ENCODE peak calls at places on chromosome 19, in four cellular contexts. One of them, this sample, is unnamed.

GRCh38 chr19:30862876-30863275 is 486.4 kb downstream of the TSHZ3 start:
- DNase-seq in neuronal stem cell: no peak
- DNase-seq in CD8-positive, alpha-beta T cell: no peak
- DNase-seq in BJ: no peak
- DNase-seq in this sample: no peak

GRCh38 chr19:23287620-23288019 is 37.4 kb upstream of the ZNF724 start:
- DNase-seq in CD8-positive, alpha-beta T cell: no peak
- DNase-seq in BJ: no peak
- DNase-seq in neuronal stem cell: no peak
- DNase-seq in this sample: no peak

GRCh38 chr19:12985049-12985776 is 10.1 kb upstream of the NFIX start:
- DNase-seq in neuronal stem cell: no peak
- DNase-seq in BJ: no peak
- DNase-seq in CD8-positive, alpha-beta T cell: no peak
- DNase-seq in this sample: no peak

GRCh38 chr19:21677696-21678418 is 89.5 kb downstream of the ZNF100 start:
- DNase-seq in neuronal stem cell: no peak
- DNase-seq in BJ: no peak
- DNase-seq in CD8-positive, alpha-beta T cell: no peak
- DNase-seq in this sample: no peak

GRCh38 chr19:5697890-5698634 is 8.0 kb downstream of the RPL36 start:
- DNase-seq in BJ: no peak
- DNase-seq in CD8-positive, alpha-beta T cell: no peak
- DNase-seq in neuronal stem cell: no peak
- DNase-seq in this sample: no peak

GRCh38 chr19:45070861-45071544 is 5.3 kb downstream of the ZNF296 start:
- DNase-seq in CD8-positive, alpha-beta T cell: no peak
- DNase-seq in BJ: no peak
- DNase-seq in neuronal stem cell: no peak
- DNase-seq in this sample: no peak

GRCh38 chr19:30117636-30118145 is 175.7 kb downstream of the URI1 start:
- DNase-seq in BJ: no peak
- DNase-seq in neuronal stem cell: no peak
- DNase-seq in CD8-positive, alpha-beta T cell: no peak
- DNase-seq in this sample: no peak

GRCh38 chr19:31678421-31678820 is 329.2 kb upstream of the TSHZ3 start:
- DNase-seq in neuronal stem cell: no peak
- DNase-seq in BJ: no peak
- DNase-seq in CD8-positive, alpha-beta T cell: no peak
- DNase-seq in this sample: no peak

GRCh38 chr19:12723643-12724426 is at the start of gene TNPO2:
- DNase-seq in BJ: no peak
- DNase-seq in CD8-positive, alpha-beta T cell: no peak
- DNase-seq in neuronal stem cell: peak
- DNase-seq in this sample: peak

GRCh38 chr19:40443930-40444180 is 280 bp downstream of the SERTAD3 start:
- DNase-seq in BJ: no peak
- DNase-seq in neuronal stem cell: peak
- DNase-seq in CD8-positive, alpha-beta T cell: no peak
- DNase-seq in this sample: no peak

GRCh38 chr19:39765091-39766076 is 13.3 kb upstream of the LEUTX start:
- DNase-seq in BJ: no peak
- DNase-seq in CD8-positive, alpha-beta T cell: no peak
- DNase-seq in neuronal stem cell: peak
- DNase-seq in this sample: peak

GRCh38 chr19:35427187-35427586 is 20.9 kb upstream of the FFAR2 start:
- DNase-seq in BJ: no peak
- DNase-seq in CD8-positive, alpha-beta T cell: no peak
- DNase-seq in neuronal stem cell: no peak
- DNase-seq in this sample: no peak

GRCh38 chr19:55472463-55472862 is 4.0 kb upstream of the ZNF628 start:
- DNase-seq in CD8-positive, alpha-beta T cell: no peak
- DNase-seq in neuronal stem cell: no peak
- DNase-seq in BJ: no peak
- DNase-seq in this sample: no peak
- H3K4me3 ChIP-seq in CD8-positive, alpha-beta T cell: no peak
- H3K4me3 ChIP-seq in neuronal stem cell: no peak
- H3K4me3 ChIP-seq in BJ: no peak
- H3K4me3 ChIP-seq in this sample: no peak

GRCh38 chr19:4494691-4495064 is 22.6 kb downstream of the HDGFL2 start:
- DNase-seq in CD8-positive, alpha-beta T cell: no peak
- DNase-seq in BJ: no peak
- DNase-seq in neuronal stem cell: no peak
- DNase-seq in this sample: no peak

GRCh38 chr19:4493929-4494690 is 22.0 kb downstream of the HDGFL2 start:
- DNase-seq in CD8-positive, alpha-beta T cell: no peak
- DNase-seq in BJ: no peak
- DNase-seq in neuronal stem cell: no peak
- DNase-seq in this sample: no peak

GRCh38 chr19:4495471-4495870 is 22.8 kb downstream of the PLIN4 start:
- DNase-seq in BJ: no peak
- DNase-seq in neuronal stem cell: no peak
- DNase-seq in CD8-positive, alpha-beta T cell: no peak
- DNase-seq in this sample: no peak

GRCh38 chr19:4497770-4498389 is 20.4 kb downstream of the PLIN4 start:
- DNase-seq in neuronal stem cell: no peak
- DNase-seq in CD8-positive, alpha-beta T cell: no peak
- DNase-seq in BJ: no peak
- DNase-seq in this sample: no peak

GRCh38 chr19:4496304-4496703 is 22.0 kb downstream of the PLIN4 start:
- DNase-seq in neuronal stem cell: no peak
- DNase-seq in BJ: no peak
- DNase-seq in CD8-positive, alpha-beta T cell: no peak
- DNase-seq in this sample: no peak
- H3K4me3 ChIP-seq in neuronal stem cell: no peak
- H3K4me3 ChIP-seq in BJ: no peak
- H3K4me3 ChIP-seq in CD8-positive, alpha-beta T cell: no peak
- H3K4me3 ChIP-seq in this sample: no peak

DNA sequence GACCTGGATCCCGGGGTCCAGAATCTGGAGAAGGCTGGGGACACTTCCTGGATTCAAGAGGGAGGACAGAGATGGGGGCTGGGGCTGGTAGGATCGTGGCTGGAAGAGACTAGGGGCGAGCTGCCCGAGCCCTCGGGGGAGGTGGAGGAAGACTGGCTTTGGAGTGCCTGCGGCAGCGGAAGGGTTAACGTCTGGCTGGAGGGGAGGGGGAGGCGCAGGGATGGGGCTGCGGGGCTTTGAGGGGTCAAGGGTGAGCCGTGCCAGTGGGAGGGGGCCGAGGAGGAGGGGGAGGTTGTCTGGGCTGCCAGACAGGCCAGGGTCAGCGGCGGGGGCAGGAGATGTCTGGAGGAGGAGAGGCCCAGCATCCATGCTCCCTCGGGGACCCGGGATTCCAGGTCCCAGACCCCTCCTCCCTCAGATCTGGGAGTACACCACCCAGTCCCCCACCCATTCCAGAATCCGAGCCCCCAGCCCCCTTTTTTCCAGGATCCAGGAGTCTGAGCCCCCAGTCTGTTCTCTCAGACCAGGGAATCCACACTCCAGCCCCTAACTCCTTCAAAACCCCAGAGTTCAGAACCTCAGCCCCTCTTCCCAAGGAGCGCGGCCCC is 3.3 kb upstream of the SPACA6 start:
- DNase-seq in CD8-positive, alpha-beta T cell: no peak
- DNase-seq in BJ: no peak
- DNase-seq in neuronal stem cell: peak
- DNase-seq in this sample: peak
- H3K4me3 ChIP-seq in CD8-positive, alpha-beta T cell: peak
- H3K4me3 ChIP-seq in BJ: peak
- H3K4me3 ChIP-seq in neuronal stem cell: peak
- H3K4me3 ChIP-seq in this sample: peak

GRCh38 chr19:32802840-32803239 is 66.7 kb downstream of the SLC7A9 start:
- DNase-seq in BJ: no peak
- DNase-seq in CD8-positive, alpha-beta T cell: no peak
- DNase-seq in neuronal stem cell: no peak
- DNase-seq in this sample: no peak
- H3K4me3 ChIP-seq in BJ: no peak
- H3K4me3 ChIP-seq in CD8-positive, alpha-beta T cell: no peak
- H3K4me3 ChIP-seq in neuronal stem cell: no peak
- H3K4me3 ChIP-seq in this sample: no peak

GRCh38 chr19:48616491-48617056 is 1.7 kb upstream of the FAM83E start:
- DNase-seq in CD8-positive, alpha-beta T cell: no peak
- DNase-seq in BJ: no peak
- DNase-seq in neuronal stem cell: no peak
- DNase-seq in this sample: no peak
- H3K4me3 ChIP-seq in CD8-positive, alpha-beta T cell: no peak
- H3K4me3 ChIP-seq in BJ: peak
- H3K4me3 ChIP-seq in neuronal stem cell: no peak
- H3K4me3 ChIP-seq in this sample: peak

GRCh38 chr19:3618144-3618810 is 8.3 kb downstream of the CACTIN start:
- DNase-seq in BJ: no peak
- DNase-seq in neuronal stem cell: no peak
- DNase-seq in CD8-positive, alpha-beta T cell: no peak
- DNase-seq in this sample: peak
- H3K4me3 ChIP-seq in BJ: no peak
- H3K4me3 ChIP-seq in neuronal stem cell: no peak
- H3K4me3 ChIP-seq in CD8-positive, alpha-beta T cell: no peak
- H3K4me3 ChIP-seq in this sample: no peak